ENCODE peak calls at places on chromosomes 7 and 10, in five cellular contexts. One of them, this sample, is unnamed.

GRCh38 chr7:27199820-27200760 is at the start of gene HOXA13:
- DNase-seq in frontal cortex: no peak
- DNase-seq in nephron progenitor cell: peak
- DNase-seq in iPS DF 6.9: no peak
- DNase-seq in activated naive CD4-positive, alpha-beta T cell: no peak
- DNase-seq in this sample: no peak

GRCh38 chr10:48655426-48656240 is 29.0 kb upstream of the WDFY4 start:
- DNase-seq in frontal cortex: peak
- DNase-seq in nephron progenitor cell: no peak
- DNase-seq in iPS DF 6.9: no peak
- DNase-seq in activated naive CD4-positive, alpha-beta T cell: no peak
- DNase-seq in this sample: peak

GRCh38 chr10:7667262-7668141 is 736 bp upstream of the ITIH5 start:
- DNase-seq in frontal cortex: peak
- DNase-seq in nephron progenitor cell: peak
- DNase-seq in iPS DF 6.9: no peak
- DNase-seq in activated naive CD4-positive, alpha-beta T cell: no peak
- DNase-seq in this sample: peak

GRCh38 chr7:40887099-40887498 is 752.3 kb downstream of the SUGCT start:
- DNase-seq in frontal cortex: no peak
- DNase-seq in nephron progenitor cell: no peak
- DNase-seq in iPS DF 6.9: no peak
- DNase-seq in activated naive CD4-positive, alpha-beta T cell: no peak
- DNase-seq in this sample: no peak

GRCh38 chr7:146652176-146652575 is 535.6 kb downstream of the CNTNAP2 start:
- DNase-seq in frontal cortex: no peak
- DNase-seq in nephron progenitor cell: no peak
- DNase-seq in iPS DF 6.9: no peak
- DNase-seq in activated naive CD4-positive, alpha-beta T cell: no peak
- DNase-seq in this sample: no peak

GRCh38 chr7:150341263-150342118 is at the start of gene RARRES2:
- DNase-seq in frontal cortex: no peak
- DNase-seq in nephron progenitor cell: peak
- DNase-seq in iPS DF 6.9: no peak
- DNase-seq in activated naive CD4-positive, alpha-beta T cell: no peak
- DNase-seq in this sample: peak

GRCh38 chr10:30437039-30437781 is 3.2 kb downstream of the MAP3K8 start:
- DNase-seq in frontal cortex: no peak
- DNase-seq in nephron progenitor cell: no peak
- DNase-seq in iPS DF 6.9: no peak
- DNase-seq in activated naive CD4-positive, alpha-beta T cell: no peak
- DNase-seq in this sample: no peak

GRCh38 chr10:109429956-109430760 is 493.2 kb downstream of the XPNPEP1 start:
- DNase-seq in frontal cortex: no peak
- DNase-seq in nephron progenitor cell: no peak
- DNase-seq in iPS DF 6.9: no peak
- DNase-seq in activated naive CD4-positive, alpha-beta T cell: no peak
- DNase-seq in this sample: no peak

GRCh38 chr10:14751576-14752330 is 22.9 kb downstream of the FAM107B start:
- DNase-seq in frontal cortex: no peak
- DNase-seq in nephron progenitor cell: no peak
- DNase-seq in iPS DF 6.9: peak
- DNase-seq in activated naive CD4-positive, alpha-beta T cell: no peak
- DNase-seq in this sample: peak

GRCh38 chr10:29576681-29577080 is 58.1 kb downstream of the SVIL start:
- DNase-seq in frontal cortex: no peak
- DNase-seq in nephron progenitor cell: no peak
- DNase-seq in iPS DF 6.9: no peak
- DNase-seq in activated naive CD4-positive, alpha-beta T cell: no peak
- DNase-seq in this sample: no peak

GRCh38 chr7:74101061-74101681 is 17.6 kb downstream of the LIMK1 start:
- DNase-seq in frontal cortex: no peak
- DNase-seq in nephron progenitor cell: no peak
- DNase-seq in iPS DF 6.9: no peak
- DNase-seq in activated naive CD4-positive, alpha-beta T cell: no peak
- DNase-seq in this sample: no peak

GRCh38 chr10:70528726-70529362 is 50.3 kb downstream of the PALD1 start:
- DNase-seq in frontal cortex: no peak
- DNase-seq in nephron progenitor cell: no peak
- DNase-seq in iPS DF 6.9: peak
- DNase-seq in activated naive CD4-positive, alpha-beta T cell: no peak
- DNase-seq in this sample: no peak

This sample was measured in sciatic nerve.